ENCODE peak calls at places on chromosome 3, in four cellular contexts. Y, A, X and W are unnamed samples.
A peak's percentile ranks its signal among the peaks of the same experiment; 100 is the strongest.

GRCh38 chr3:170709046-170709445 is 123.2 kb upstream of the SLC7A14 start:
- DNase-seq in Y (peak; percentile 45), A (no peak), X (no peak), W (no peak)

GRCh38 chr3:57007513-57008415 is 52.7 kb upstream of the SPATA12 start:
- DNase-seq in Y (peak; percentile 79), A (no peak), X (no peak), W (no peak)

GRCh38 chr3:123620338-123620737 is 35.5 kb upstream of the HACD2 start:
- DNase-seq in Y (no peak), A (peak; percentile 54), X (no peak), W (no peak)

GRCh38 chr3:10950476-10951294 is 41.9 kb upstream of the SLC6A1 start:
- DNase-seq in Y (no peak), A (peak; percentile 25), X (peak; percentile 54), W (peak; percentile 69)

GRCh38 chr3:173173652-173174051 is 32.6 kb upstream of the SPATA16 start:
- DNase-seq in Y (no peak), A (no peak), X (peak; percentile 7), W (no peak)

GRCh38 chr3:151169262-151169661 is 33.8 kb downstream of the GPR171 start:
- DNase-seq in Y (peak; percentile 45), A (no peak), X (no peak), W (no peak)

GRCh38 chr3:2860626-2861025 is 249.5 kb downstream of the IL5RA start:
- DNase-seq in Y (no peak), A (no peak), X (no peak), W (no peak)

GRCh38 chr3:64867204-64867603 is 179.4 kb upstream of the ADAMTS9 start:
- DNase-seq in Y (no peak), A (no peak), X (no peak), W (no peak)

GRCh38 chr3:150303776-150304175 is 104.3 kb upstream of the TSC22D2 start:
- DNase-seq in Y (no peak), A (peak; percentile 20), X (peak; percentile 24), W (peak; percentile 21)

GRCh38 chr3:72343078-72343477 is 505.2 kb downstream of the SHQ1 start:
- DNase-seq in Y (no peak), A (no peak), X (no peak), W (no peak)

DNA sequence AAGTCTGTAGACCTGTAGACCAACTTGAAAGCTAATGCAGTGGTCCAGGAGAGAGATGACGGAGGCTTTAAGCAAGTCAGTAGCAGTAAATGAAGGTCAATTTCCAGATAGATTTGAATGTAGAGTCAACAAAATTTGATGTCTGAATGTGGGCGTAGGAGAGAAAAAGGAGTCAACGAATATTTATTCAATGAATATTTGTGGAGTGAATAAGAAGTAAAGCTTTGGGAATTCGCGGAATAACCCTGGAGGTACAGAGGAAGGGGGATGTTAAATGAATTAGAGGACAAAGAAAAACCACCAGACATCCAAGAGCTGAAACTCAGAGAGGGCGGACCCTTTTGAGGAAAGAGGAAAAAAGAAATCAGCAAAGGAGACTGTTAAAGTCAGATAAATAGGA is 4.4 kb upstream of the PLOD2 start:
- DNase-seq in Y (no peak), A (no peak), X (no peak), W (no peak)
- TF ChIP-seq CTCF in Y (no peak), A (no peak), X (no peak), W (no peak)

GRCh38 chr3:184677344-184678316 is 34.2 kb downstream of the MAGEF1 start:
- DNase-seq in Y (no peak), A (no peak), X (no peak), W (no peak)
- H3K4me1 ChIP-seq in Y (no peaks in the 10 kb centered on the region), A (peaks cover 22% of the 10 kb centered on the region), X (peaks cover 22% of the 10 kb centered on the region), W (no peaks in the 10 kb centered on the region)

GRCh38 chr3:37056826-37057225 is 63.5 kb downstream of the MLH1 start:
- DNase-seq in Y (no peak), A (no peak), X (no peak), W (no peak)
- H3K36me3 ChIP-seq in Y (peaks cover 83% of the 10 kb centered on the region), A (peaks cover 48% of the 10 kb centered on the region), X (peaks cover 6% of the 10 kb centered on the region), W (peaks cover 26% of the 10 kb centered on the region)

GRCh38 chr3:61894988-61895935 is 333.9 kb downstream of the PTPRG start:
- DNase-seq in Y (peak; percentile 37), A (peak; percentile 12), X (no peak), W (peak; percentile 80)
- TF ChIP-seq CTCF in Y (no peak), A (no peak), X (peak; percentile 16), W (no peak)

DNA sequence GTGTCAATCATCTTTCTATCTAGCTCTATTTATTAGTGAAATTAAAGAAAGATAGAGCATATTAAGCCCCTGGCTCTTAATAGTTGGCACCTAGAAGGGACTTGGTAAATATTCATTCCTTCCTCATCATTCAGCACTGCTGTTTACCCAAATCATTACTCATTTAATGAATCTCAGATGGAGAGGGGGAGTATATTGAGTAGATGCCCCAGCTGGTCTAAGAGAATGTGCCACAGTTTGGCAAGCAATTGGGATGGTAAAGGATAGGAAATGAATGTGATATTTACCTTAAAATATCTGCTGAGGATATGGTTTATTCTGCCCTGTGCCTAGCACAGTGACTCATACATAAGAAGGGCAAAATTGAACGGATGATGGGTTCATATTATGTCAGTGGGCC is 6.0 kb downstream of the IL1RAP start:
- DNase-seq in Y (no peak), A (no peak), X (no peak), W (no peak)
- H3K4me1 ChIP-seq in Y (peaks cover 5% of the 10 kb centered on the region), A (peaks cover 53% of the 10 kb centered on the region), X (no peaks in the 10 kb centered on the region), W (peaks cover 75% of the 10 kb centered on the region)

GRCh38 chr3:121677141-121677540 is 16.4 kb upstream of the HCLS1 start:
- DNase-seq in Y (no peak), A (no peak), X (no peak), W (no peak)
- H3K36me3 ChIP-seq in Y (peaks cover 88% of the 10 kb centered on the region), A (peaks cover 80% of the 10 kb centered on the region), X (peaks cover 3% of the 10 kb centered on the region), W (peaks cover 21% of the 10 kb centered on the region)

GRCh38 chr3:181952221-181952620 is 240.5 kb downstream of the SOX2 start:
- DNase-seq in Y (no peak), A (no peak), X (no peak), W (no peak)

GRCh38 chr3:181947606-181948005 is 235.9 kb downstream of the SOX2 start:
- DNase-seq in Y (no peak), A (no peak), X (peak; percentile 9), W (no peak)

GRCh38 chr3:181943285-181943684 is 231.6 kb downstream of the SOX2 start:
- DNase-seq in Y (no peak), A (no peak), X (no peak), W (no peak)

GRCh38 chr3:181948286-181948685 is 236.6 kb downstream of the SOX2 start:
- DNase-seq in Y (no peak), A (no peak), X (peak; percentile 8), W (no peak)
- TF ChIP-seq CTCF in Y (no peak), A (peak; percentile 39), X (peak; percentile 35), W (peak; percentile 37)

DNA sequence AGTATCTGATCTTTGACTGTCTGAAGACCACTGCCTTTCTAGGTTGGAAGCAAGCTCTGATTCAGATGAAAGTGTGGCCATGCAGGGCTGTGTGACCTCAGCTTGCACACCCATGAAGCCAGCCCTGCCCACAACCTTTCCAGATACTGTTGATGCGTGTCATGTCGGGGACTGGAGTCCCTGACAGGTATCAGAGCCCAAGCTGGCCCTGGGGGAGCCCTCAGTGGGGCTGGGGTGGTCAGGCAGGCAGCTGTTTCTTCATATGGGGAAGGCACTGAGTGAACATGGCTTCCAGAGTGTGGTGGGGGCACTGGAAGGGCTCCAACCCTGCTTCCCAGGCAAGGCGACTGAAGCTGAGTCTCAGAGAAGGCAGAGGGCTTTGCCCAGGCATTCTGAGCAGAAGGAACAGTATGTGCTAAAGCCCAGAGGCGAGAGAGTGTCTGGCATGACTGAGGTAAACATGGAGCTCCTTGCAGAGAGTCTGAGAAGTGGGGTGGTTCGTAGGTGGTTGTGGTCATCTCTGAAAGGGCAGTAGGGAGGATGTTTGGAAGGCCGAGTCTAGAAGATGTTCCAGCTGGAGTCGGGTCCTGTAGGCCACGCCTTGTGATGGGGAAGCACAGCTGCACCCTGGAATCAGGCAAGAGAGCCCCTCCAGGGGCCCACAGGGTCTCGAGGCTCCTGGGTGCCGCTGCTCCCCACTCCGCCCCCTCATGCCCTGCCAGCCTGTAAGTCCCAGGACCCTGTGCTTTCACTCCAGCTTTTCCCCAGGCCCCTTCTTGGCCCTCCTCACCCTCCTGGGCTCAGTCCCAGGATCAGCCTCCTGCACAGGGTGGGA is 122.3 kb downstream of the EEFSEC start:
- DNase-seq in Y (no peak), A (no peak), X (no peak), W (no peak)
- H3K4me1 ChIP-seq in Y (no peaks in the 10 kb centered on the region), A (no peaks in the 10 kb centered on the region), X (peaks cover 31% of the 10 kb centered on the region), W (peaks cover 17% of the 10 kb centered on the region)

GRCh38 chr3:48459773-48460516 is 13.4 kb downstream of the ATRIP start:
- DNase-seq in Y (no peak), A (no peak), X (no peak), W (no peak)
- H3K36me3 ChIP-seq in Y (peaks cover 76% of the 10 kb centered on the region), A (peaks cover 41% of the 10 kb centered on the region), X (no peaks in the 10 kb centered on the region), W (peaks cover 10% of the 10 kb centered on the region)